ENCODE peak calls at places on chromosomes 6 and 20, in ten cellular contexts. V is iPS DF 6.9, R is PC-3, A is uterus, H is endothelial cell of umbilical vein, Z is lower lobe of right lung, N is left lung, X is left ventricle myocardium inferior, S is spleen, T is GM23248. D is an unnamed sample.

GRCh38 chr6:47004458-47004857 is 37.7 kb downstream of the ADGRF1 start:
- DNase-seq in T (peak; percentile 30), A (no peak), V (no peak), R (no peak), X (no peak), N (no peak), S (no peak), H (no peak), Z (no peak), D (no peak)

GRCh38 chr6:114075300-114075699 is 104.4 kb upstream of the HDAC2 start:
- DNase-seq in H (no peak), N (no peak), A (no peak), Z (no peak), T (no peak), S (no peak), X (no peak), V (no peak), R (no peak), D (no peak)

GRCh38 chr6:151803743-151804142 is 3.7 kb upstream of the ESR1 start:
- DNase-seq in T (no peak), H (no peak), N (no peak), Z (no peak), A (no peak), S (no peak), X (no peak), R (peak; percentile 48), V (no peak), D (no peak)

GRCh38 chr6:33313709-33314514 is at the start of gene TAPBP:
- DNase-seq in S (peak; percentile 92), X (peak; percentile 56), A (peak; percentile 62), T (peak; percentile 75), H (peak; percentile 84), V (no peak), Z (peak; percentile 72), N (peak; percentile 63), R (peak; percentile 59), D (no peak)

GRCh38 chr6:134145786-134146185 is 93.4 kb upstream of the SLC2A12 start:
- DNase-seq in Z (no peak), S (no peak), H (no peak), T (peak; percentile 37), A (no peak), N (no peak), V (no peak), X (no peak), R (peak; percentile 62), D (no peak)

GRCh38 chr6:3623451-3624267 is 127.9 kb downstream of the PXDC1 start:
- DNase-seq in V (no peak), A (no peak), T (no peak), R (no peak), Z (no peak), X (no peak), N (no peak), H (no peak), S (peak; percentile 33), D (no peak)

GRCh38 chr6:50819527-50819905 is 845 bp downstream of the TFAP2B start:
- DNase-seq in N (no peak), T (peak; percentile 41), H (no peak), X (no peak), S (no peak), V (no peak), Z (no peak), A (no peak), R (no peak), D (no peak)

GRCh38 chr20:830011-830521 is 3.4 kb upstream of the FAM110A start:
- DNase-seq in S (no peak), Z (no peak), R (no peak), A (no peak), X (no peak), H (no peak), V (no peak), T (peak; percentile 86), N (no peak), D (no peak)

GRCh38 chr20:24766826-24767622 is 182.0 kb upstream of the CST7 start:
- DNase-seq in A (no peak), R (peak; percentile 33), Z (no peak), V (no peak), H (no peak), T (no peak), X (no peak), S (no peak), N (peak; percentile 12), D (no peak)

GRCh38 chr6:42401605-42401935 is 50.2 kb downstream of the TRERF1 start:
- DNase-seq in S (no peak), Z (no peak), V (no peak), T (no peak), X (no peak), H (no peak), N (no peak), A (no peak), R (no peak), D (no peak)

GRCh38 chr20:24465730-24466129 is 3.7 kb upstream of the SYNDIG1 start:
- DNase-seq in H (no peak), A (no peak), N (no peak), Z (no peak), X (peak; percentile 54), R (no peak), S (no peak), T (peak; percentile 82), V (no peak), D (no peak)

GRCh38 chr20:51456511-51457280 is 85.8 kb downstream of the NFATC2 start:
- DNase-seq in Z (peak; percentile 92), R (peak; percentile 100), H (peak; percentile 99), S (peak; percentile 90), T (peak; percentile 97), A (peak; percentile 98), X (peak; percentile 95), V (no peak), N (peak; percentile 92), D (peak; percentile 67)

GRCh38 chr20:36141310-36141709 is 13.2 kb upstream of the EPB41L1 start:
- DNase-seq in S (no peak), X (no peak), R (no peak), T (no peak), H (no peak), Z (no peak), V (no peak), N (no peak), A (no peak), D (no peak)

GRCh38 chr6:82415820-82416219 is 52.2 kb downstream of the TPBG start:
- DNase-seq in H (no peak), V (no peak), N (no peak), Z (no peak), T (peak; percentile 12), R (peak; percentile 32), X (no peak), A (no peak), S (no peak), D (no peak)
- H3K27ac ChIP-seq in H (no peak overlapping the region), V (no peak overlapping the region), N (no peak overlapping the region), Z (no peak overlapping the region), T (no peak overlapping the region), R (no peak overlapping the region), X (no peak overlapping the region), A (no peak overlapping the region), S (no peak overlapping the region), D (no peak overlapping the region)

GRCh38 chr6:31829633-31830492 is 2.3 kb downstream of the HSPA1B start:
- DNase-seq in T (peak; percentile 75), A (no peak), H (peak; percentile 76), Z (peak; percentile 39), V (no peak), S (peak; percentile 78), R (peak; percentile 65), X (no peak), N (peak; percentile 44), D (peak; percentile 7)
- H3K27ac ChIP-seq in T (peak overlapping the region; percentile 59), A (peak overlapping the region; percentile 78), H (no peak overlapping the region), Z (peak overlapping the region; percentile 96), V (no peak overlapping the region), S (peak overlapping the region; percentile 46), R (no peak overlapping the region), X (peak overlapping the region; percentile 67), N (peak overlapping the region; percentile 84), D (peak overlapping the region; percentile 91)

GRCh38 chr20:47509104-47509661 is 7.5 kb downstream of the NCOA3 start:
- DNase-seq in A (no peak), V (no peak), T (no peak), X (no peak), S (no peak), H (no peak), R (no peak), N (no peak), Z (no peak), D (no peak)

GRCh38 chr20:47506335-47506734 is 4.6 kb downstream of the NCOA3 start:
- DNase-seq in T (no peak), X (no peak), Z (no peak), S (no peak), N (no peak), V (no peak), R (peak; percentile 85), H (no peak), A (no peak), D (no peak)

GRCh38 chr20:47509685-47510084 is 8.0 kb downstream of the NCOA3 start:
- DNase-seq in S (no peak), H (no peak), N (no peak), R (no peak), A (no peak), T (no peak), V (no peak), X (no peak), Z (no peak), D (no peak)

GRCh38 chr20:47506850-47507249 is 5.2 kb downstream of the NCOA3 start:
- DNase-seq in Z (no peak), V (no peak), S (no peak), R (no peak), T (no peak), A (no peak), H (no peak), N (no peak), X (no peak), D (no peak)

GRCh38 chr20:47508228-47508752 is 6.6 kb downstream of the NCOA3 start:
- DNase-seq in R (no peak), Z (no peak), H (peak; percentile 44), V (no peak), A (no peak), S (no peak), X (no peak), N (no peak), T (no peak), D (no peak)
- H3K27ac ChIP-seq in R (no peak overlapping the region), Z (no peak overlapping the region), H (no peak overlapping the region), V (no peak overlapping the region), A (no peak overlapping the region), S (no peak overlapping the region), X (no peak overlapping the region), N (no peak overlapping the region), T (no peak overlapping the region), D (no peak overlapping the region)

GRCh38 chr6:18533793-18534192 is 146.6 kb downstream of the RNF144B start:
- DNase-seq in T (no peak), H (no peak), A (no peak), Z (no peak), V (peak; percentile 11), S (no peak), X (no peak), N (no peak), R (no peak), D (no peak)

GRCh38 chr6:18528084-18528743 is 141.1 kb downstream of the RNF144B start:
- DNase-seq in V (no peak), X (no peak), Z (no peak), R (peak; percentile 55), T (peak; percentile 63), N (no peak), H (peak; percentile 24), S (no peak), A (no peak), D (no peak)

DNA sequence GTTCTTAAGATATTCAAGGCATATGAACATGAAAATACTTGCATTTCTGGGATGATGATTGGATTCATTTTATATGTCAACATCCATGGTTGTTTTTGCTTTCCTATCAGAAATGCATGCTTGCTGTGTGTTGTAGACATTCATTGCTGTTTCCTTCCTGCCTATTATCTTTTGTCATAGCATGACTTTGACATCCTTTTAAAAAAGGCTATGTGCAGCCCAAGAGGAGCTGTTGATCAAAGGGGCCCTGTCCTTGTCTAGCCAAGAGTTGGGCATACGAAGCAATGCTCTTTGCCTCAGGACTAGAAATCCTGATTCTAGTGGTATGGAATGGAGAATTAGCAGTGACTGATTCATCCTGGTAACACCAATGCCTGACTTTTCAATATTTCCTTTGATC is 143.1 kb downstream of the RNF144B start:
- DNase-seq in H (no peak), T (no peak), V (no peak), N (no peak), X (no peak), Z (no peak), A (no peak), S (no peak), R (no peak), D (no peak)
- H3K27ac ChIP-seq in H (no peak overlapping the region), T (no peak overlapping the region), V (no peak overlapping the region), N (no peak overlapping the region), X (no peak overlapping the region), Z (no peak overlapping the region), A (no peak overlapping the region), S (no peak overlapping the region), R (no peak overlapping the region), D (no peak overlapping the region)

D was measured in caudate nucleus.